ENCODE peak calls at places on chromosomes 12 and 14, in eight cellular contexts. G, P, V, A, B, Q, K and S are unnamed samples.

GRCh38 chr12:92034083-92034482 is 111.6 kb downstream of the BTG1 start:
- DNase-seq in B (no peak), V (no peak), P (no peak), A (no peak), K (no peak), G (no peak), Q (no peak), S (no peak)

GRCh38 chr12:18723752-18724151 is 14.1 kb downstream of the PLCZ1 start:
- DNase-seq in B (no peak), G (peak), P (no peak), Q (peak), A (no peak), V (peak), K (peak), S (no peak)

GRCh38 chr12:32444895-32445294 is 45.5 kb downstream of the FGD4 start:
- DNase-seq in A (no peak), Q (peak), P (no peak), G (peak), K (peak), V (no peak), B (no peak), S (no peak)

GRCh38 chr12:58364389-58365086 is 423.2 kb downstream of the ATP23 start:
- DNase-seq in G (peak), K (peak), B (no peak), P (no peak), V (peak), Q (peak), A (no peak), S (no peak)

GRCh38 chr12:66538970-66539369 is 139.9 kb downstream of the GRIP1 start:
- DNase-seq in Q (no peak), V (no peak), B (no peak), K (no peak), P (no peak), A (no peak), G (peak), S (no peak)

GRCh38 chr12:19222566-19222965 is 93.0 kb downstream of the PLEKHA5 start:
- DNase-seq in P (no peak), G (no peak), Q (no peak), B (no peak), K (no peak), V (no peak), A (no peak), S (no peak)

GRCh38 chr14:99947695-99948094 is 117.5 kb upstream of the EVL start:
- DNase-seq in G (no peak), K (no peak), A (no peak), P (no peak), V (no peak), B (no peak), Q (no peak), S (no peak)

GRCh38 chr12:62933871-62934798 is 815 bp downstream of the PPM1H start:
- DNase-seq in G (peak), P (peak), Q (peak), B (peak), A (peak), V (no peak), K (no peak), S (peak)

GRCh38 chr14:31388687-31389413 is 31.5 kb downstream of the HEATR5A start:
- DNase-seq in G (no peak), Q (no peak), V (no peak), B (no peak), A (no peak), P (no peak), K (no peak), S (no peak)

GRCh38 chr12:113850309-113851056 is 115.6 kb downstream of the RBM19 start:
- DNase-seq in V (no peak), B (peak), G (peak), K (no peak), P (peak), Q (no peak), A (no peak), S (no peak)

DNA sequence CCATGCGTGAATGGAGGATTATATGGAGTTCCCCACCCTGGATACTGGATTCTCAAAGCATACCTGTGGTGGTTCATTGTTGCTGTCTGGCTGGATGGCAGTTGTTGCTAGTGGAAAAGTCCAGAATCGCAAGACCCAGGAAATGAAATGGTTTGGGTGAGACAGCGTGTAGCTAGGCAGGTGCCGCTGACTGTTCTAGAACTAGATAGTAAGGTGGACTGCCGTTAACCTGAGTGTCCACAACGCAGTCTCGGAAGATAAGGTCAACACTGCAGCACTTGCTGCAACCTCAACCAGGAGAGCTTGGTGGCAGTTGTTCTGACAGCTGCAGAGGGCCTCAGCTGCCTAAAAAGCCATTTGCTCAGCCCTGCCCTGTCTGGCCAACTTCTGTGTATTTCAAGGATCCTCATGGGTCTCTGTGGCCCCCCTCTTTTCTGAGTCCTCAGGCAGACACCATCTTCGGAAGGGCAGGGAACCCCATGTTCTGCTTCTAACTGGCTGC is 15.5 kb upstream of the IRF2BPL start:
- DNase-seq in P (no peak), K (no peak), Q (no peak), B (peak), V (no peak), A (no peak), G (no peak), S (no peak)
- H3K27ac ChIP-seq in P (peak), K (peak), Q (peak), B (peak), V (peak), A (peak), G (peak), S (peak)

DNA sequence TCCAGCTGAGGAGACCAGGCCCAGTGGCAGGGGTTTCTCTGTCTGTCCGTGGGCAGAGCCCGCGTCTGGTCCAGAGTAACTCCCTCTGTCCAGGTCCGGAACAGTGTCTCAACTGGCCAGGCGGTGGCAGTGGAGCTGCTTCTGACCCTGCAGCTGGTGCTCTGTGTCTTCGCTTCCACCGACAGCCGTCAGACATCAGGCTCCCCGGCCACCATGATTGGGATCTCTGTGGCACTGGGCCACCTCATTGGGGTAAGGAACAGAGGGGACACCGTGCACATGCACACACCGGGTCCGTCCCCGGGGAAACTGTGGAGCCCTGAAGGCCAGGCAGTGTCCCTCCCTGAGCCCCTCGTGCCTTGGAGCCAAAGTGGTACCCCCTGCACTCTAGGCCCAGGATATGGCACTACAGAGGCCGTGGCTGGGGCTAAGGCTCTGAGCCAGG is 1.5 kb downstream of the AQP6 start:
- DNase-seq in A (peak), V (peak), G (peak), P (peak), B (peak), K (no peak), Q (peak), S (no peak)
- TF ChIP-seq CTCF in A (peak), V (peak), G (peak), P (peak), B (peak), K (peak), Q (peak), S (no peak)

GRCh38 chr12:131862600-131862993 is 31.8 kb upstream of the ULK1 start:
- DNase-seq in K (no peak), P (no peak), V (no peak), Q (no peak), A (no peak), G (no peak), B (no peak), S (no peak)
- H3K4me3 ChIP-seq in K (no peak), P (no peak), V (no peak), Q (no peak), A (no peak), G (no peak), B (no peak), S (no peak)

GRCh38 chr12:68393398-68393797 is 61.2 kb upstream of the MDM1 start:
- DNase-seq in B (no peak), K (no peak), Q (no peak), A (no peak), P (no peak), V (no peak), G (no peak), S (no peak)
- H3K27ac ChIP-seq in B (no peak), K (no peak), Q (no peak), A (no peak), P (no peak), V (no peak), G (no peak), S (no peak)

GRCh38 chr12:49789992-49790391 is 38.2 kb downstream of the NCKAP5L start:
- DNase-seq in G (no peak), P (no peak), K (no peak), Q (peak), B (no peak), A (no peak), V (no peak), S (no peak)
- TF ChIP-seq CTCF in G (no peak), P (no peak), K (no peak), Q (no peak), B (no peak), A (no peak), V (no peak), S (no peak)

GRCh38 chr14:25955772-25956171 is 642.1 kb downstream of the NOVA1 start:
- DNase-seq in K (no peak), B (no peak), P (no peak), V (no peak), G (no peak), A (no peak), Q (no peak), S (no peak)

GRCh38 chr14:25953532-25954144 is 644.2 kb downstream of the NOVA1 start:
- DNase-seq in G (peak), V (no peak), P (no peak), B (no peak), K (no peak), A (no peak), Q (no peak), S (no peak)
- H3K4me3 ChIP-seq in G (no peak), V (no peak), P (no peak), B (no peak), K (no peak), A (no peak), Q (no peak), S (no peak)